ENCODE peak calls at places on chromosomes 4 and X, in seven cellular contexts. P, J, K, N, E, H and S are unnamed samples.

GRCh38 chr4:8648816-8649630 is 56.5 kb downstream of the CPZ start:
- DNase-seq in J (no peak), P (no peak), H (no peak), K (no peak), E (no peak), N (no peak), S (no peak)

GRCh38 chr4:48748949-48749596 is 31.0 kb downstream of the FRYL start:
- DNase-seq in N (no peak), J (no peak), K (no peak), H (no peak), P (no peak), E (no peak), S (no peak)

GRCh38 chr4:122775987-122776836 is 43.7 kb downstream of the BBS12 start:
- DNase-seq in N (no peak), H (no peak), P (no peak), J (peak), E (no peak), K (no peak), S (no peak)

GRCh38 chr4:53714377-53715140 is 123.3 kb upstream of the LNX1 start:
- DNase-seq in E (no peak), K (peak), P (no peak), H (no peak), N (no peak), J (no peak), S (no peak)

GRCh38 chrX:110745288-110745687 is 50.3 kb downstream of the CHRDL1 start:
- DNase-seq in E (peak), K (no peak), J (no peak), N (no peak), H (no peak), P (no peak), S (no peak)

GRCh38 chr4:146522862-146523205 is 1.1 kb upstream of the SLC10A7 start:
- DNase-seq in E (no peak), H (peak), K (no peak), J (no peak), P (no peak), N (peak), S (no peak)

GRCh38 chr4:24400537-24400936 is 183.8 kb downstream of the DHX15 start:
- DNase-seq in P (no peak), N (no peak), K (no peak), J (no peak), E (no peak), H (no peak), S (no peak)

GRCh38 chrX:152641996-152642395 is 4.3 kb downstream of the GABRQ start:
- DNase-seq in H (no peak), K (no peak), E (peak), J (no peak), P (no peak), N (no peak), S (no peak)

GRCh38 chrX:108221481-108221880 is 129.9 kb downstream of the ATG4A start:
- DNase-seq in K (no peak), N (no peak), P (no peak), H (no peak), J (no peak), E (no peak), S (no peak)

GRCh38 chr4:31020363-31020762 is 300.2 kb downstream of the PCDH7 start:
- DNase-seq in H (no peak), P (no peak), K (no peak), N (no peak), J (no peak), E (no peak), S (no peak)

GRCh38 chr4:124334119-124334518 is 378.4 kb downstream of the ANKRD50 start:
- DNase-seq in N (peak), E (peak), J (no peak), P (no peak), H (no peak), K (peak), S (no peak)

GRCh38 chr4:6188687-6189305 is 11.6 kb downstream of the JAKMIP1 start:
- DNase-seq in J (no peak), E (no peak), K (no peak), N (no peak), H (no peak), P (no peak), S (no peak)

GRCh38 chr4:81806485-81806884 is 334.8 kb upstream of the RASGEF1B start:
- DNase-seq in H (no peak), J (no peak), N (no peak), K (no peak), P (no peak), E (no peak), S (no peak)

GRCh38 chrX:41118156-41118555 is 32.9 kb downstream of the USP9X start:
- DNase-seq in E (no peak), N (no peak), J (no peak), P (no peak), K (no peak), H (no peak), S (no peak)

GRCh38 chr4:38084984-38085383 is 124.8 kb downstream of the PTTG2 start:
- DNase-seq in K (no peak), E (no peak), P (no peak), H (no peak), N (no peak), J (no peak), S (no peak)

GRCh38 chr4:52051615-52052474 is 741 bp downstream of the SPATA18 start:
- DNase-seq in P (no peak), E (peak), N (peak), H (no peak), J (no peak), K (no peak), S (no peak)

GRCh38 chr4:123259676-123260428 is 136.7 kb upstream of the SPRY1 start:
- DNase-seq in P (no peak), J (no peak), H (no peak), E (peak), N (no peak), K (no peak), S (no peak)

GRCh38 chrX:153974003-153974725 is 1.6 kb downstream of the TMEM187 start:
- DNase-seq in P (no peak), J (no peak), N (no peak), E (no peak), H (no peak), K (no peak), S (no peak)

GRCh38 chrX:39201305-39201990 is 400.2 kb downstream of the MID1IP1 start:
- DNase-seq in K (no peak), P (no peak), J (no peak), H (no peak), E (no peak), N (no peak), S (no peak)

GRCh38 chrX:98203800-98204199 is 1320.1 kb downstream of the RPA4 start:
- DNase-seq in H (no peak), J (no peak), E (no peak), N (no peak), P (no peak), K (no peak), S (no peak)

GRCh38 chrX:73266766-73267165 is 52.1 kb upstream of the NAP1L2 start:
- DNase-seq in K (no peak), P (no peak), E (no peak), H (no peak), N (no peak), J (no peak), S (no peak)

GRCh38 chr4:39883645-39884044 is 94.1 kb downstream of the PDS5A start:
- DNase-seq in P (no peak), J (no peak), N (no peak), H (no peak), K (no peak), E (no peak), S (no peak)

GRCh38 chrX:47683171-47684145 is 24.5 kb upstream of the UXT start:
- DNase-seq in J (no peak), K (no peak), E (no peak), H (no peak), N (no peak), P (no peak), S (no peak)

GRCh38 chr4:107689912-107690587 is 30.0 kb downstream of the PAPSS1 start:
- DNase-seq in H (no peak), K (peak), E (no peak), N (peak), P (no peak), J (no peak), S (no peak)

GRCh38 chrX:3811331-3812311 is 98.2 kb upstream of the PRKX start:
- DNase-seq in N (peak), P (no peak), J (no peak), K (no peak), E (no peak), H (peak), S (peak)

GRCh38 chrX:17669891-17670290 is 67.4 kb upstream of the SCML1 start:
- DNase-seq in J (no peak), K (no peak), E (no peak), N (no peak), P (no peak), H (no peak), S (no peak)

GRCh38 chrX:150332023-150332422 is 31.1 kb upstream of the MAMLD1 start:
- DNase-seq in N (no peak), H (no peak), P (no peak), J (no peak), E (no peak), K (no peak), S (no peak)